ENCODE peak calls at places on chromosome 12, in nine cellular contexts. X is ovary; W is neural progenitor cell; E is heart right ventricle; P is left ventricle myocardium inferior; O is GM12878; Z is IMR-90; G is spleen; U is CD8-positive, alpha-beta T cell. L is an unnamed sample.

GRCh38 chr12:102539651-102540553 is 59.5 kb upstream of the IGF1 start:
- DNase-seq in X (no peak), W (peak), E (no peak), P (no peak), O (no peak), Z (peak), G (no peak), U (no peak), L (peak)

GRCh38 chr12:122395319-122395718 is 27.1 kb downstream of the CLIP1 start:
- DNase-seq in X (no peak), W (no peak), E (no peak), P (no peak), O (no peak), Z (peak), G (no peak), U (no peak), L (peak)

GRCh38 chr12:13000616-13000934 is 510 bp upstream of the HEBP1 start:
- DNase-seq in X (no peak), W (peak), E (no peak), P (no peak), O (no peak), Z (no peak), G (no peak), U (peak), L (no peak)

GRCh38 chr12:10941916-10942607 is 3.0 kb upstream of the TAS2R14 start:
- DNase-seq in X (no peak), W (no peak), E (no peak), P (no peak), O (peak), Z (no peak), G (peak), U (no peak), L (no peak)

GRCh38 chr12:116784238-116784612 is 46.1 kb downstream of the RNFT2 start:
- DNase-seq in X (no peak), W (no peak), E (no peak), P (no peak), O (no peak), Z (no peak), G (no peak), U (no peak), L (no peak)

GRCh38 chr12:59005195-59005961 is 85.1 kb upstream of the LRIG3 start:
- DNase-seq in X (no peak), W (no peak), E (no peak), P (no peak), O (no peak), Z (peak), G (no peak), U (no peak), L (peak)

GRCh38 chr12:7868391-7868790 is 4.3 kb downstream of the SLC2A14 start:
- DNase-seq in X (no peak), W (no peak), E (no peak), P (no peak), O (no peak), Z (peak), G (no peak), U (no peak), L (no peak)

GRCh38 chr12:88562846-88563582 is 17.3 kb downstream of the KITLG start:
- DNase-seq in X (no peak), W (no peak), E (no peak), P (no peak), O (no peak), Z (peak), G (no peak), U (no peak), L (no peak)

GRCh38 chr12:103114296-103115055 is 157.0 kb downstream of the ASCL1 start:
- DNase-seq in X (no peak), W (no peak), E (no peak), P (no peak), O (peak), Z (no peak), G (no peak), U (no peak), L (no peak)

GRCh38 chr12:63348544-63348943 is 197.5 kb upstream of the AVPR1A start:
- DNase-seq in X (no peak), W (no peak), E (no peak), P (no peak), O (no peak), Z (no peak), G (no peak), U (no peak), L (no peak)

GRCh38 chr12:53381739-53382630 is 2.0 kb downstream of the SP1 start:
- DNase-seq in X (peak), W (peak), E (no peak), P (peak), O (peak), Z (peak), G (peak), U (peak), L (no peak)

GRCh38 chr12:52613363-52614030 is 4.9 kb downstream of the KRT73 start:
- DNase-seq in X (no peak), W (no peak), E (no peak), P (no peak), O (no peak), Z (no peak), G (no peak), U (no peak), L (no peak)

GRCh38 chr12:60205500-60205899 is 609.7 kb downstream of the SLC16A7 start:
- DNase-seq in X (no peak), W (peak), E (no peak), P (no peak), O (no peak), Z (peak), G (no peak), U (no peak), L (no peak)

GRCh38 chr12:90124289-90124688 is 415.7 kb upstream of the ATP2B1 start:
- DNase-seq in X (no peak), W (no peak), E (no peak), P (no peak), O (no peak), Z (no peak), G (no peak), U (no peak), L (no peak)

GRCh38 chr12:24898606-24899005 is 50.3 kb downstream of the BCAT1 start:
- DNase-seq in X (no peak), W (no peak), E (no peak), P (no peak), O (no peak), Z (no peak), G (no peak), U (no peak), L (no peak)

GRCh38 chr12:67382206-67382871 is 113.2 kb downstream of the CAND1 start:
- DNase-seq in X (no peak), W (no peak), E (no peak), P (no peak), O (no peak), Z (peak), G (no peak), U (no peak), L (no peak)

GRCh38 chr12:15274561-15274967 is 47.7 kb upstream of the PTPRO start:
- DNase-seq in X (no peak), W (no peak), E (no peak), P (no peak), O (no peak), Z (no peak), G (no peak), U (no peak), L (no peak)

GRCh38 chr12:112998997-112999767 is 20.9 kb downstream of the OAS2 start:
- DNase-seq in X (no peak), W (no peak), E (no peak), P (no peak), O (no peak), Z (no peak), G (peak), U (no peak), L (no peak)

DNA sequence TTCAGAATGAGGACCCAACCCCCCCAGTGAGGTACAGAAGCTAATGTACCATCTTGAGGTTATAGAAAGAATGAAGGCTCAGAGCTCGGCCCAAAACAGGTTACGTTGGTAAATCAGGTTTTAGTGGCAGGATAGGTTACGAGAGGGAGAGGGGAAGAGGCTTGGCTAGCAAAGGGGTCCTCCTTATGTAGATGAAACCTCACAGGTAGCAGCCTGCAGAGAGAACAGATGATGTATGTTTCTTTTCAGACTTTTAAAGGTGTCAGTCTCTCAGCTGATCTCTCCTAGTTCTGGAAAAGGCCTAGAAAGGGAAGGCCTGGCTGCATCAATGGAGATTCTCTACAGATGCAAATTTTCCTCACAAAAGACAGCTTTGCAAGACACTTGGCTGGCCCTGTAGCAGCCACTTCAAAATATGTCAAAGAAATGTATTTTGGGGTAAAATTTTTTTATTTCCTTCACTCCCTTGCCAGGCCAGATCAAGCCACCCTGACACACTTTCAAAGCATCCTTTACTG is 71.7 kb upstream of the CPSF6 start:
- DNase-seq in X (no peak), W (no peak), E (no peak), P (no peak), O (no peak), Z (no peak), G (no peak), U (no peak), L (no peak)
- TF ChIP-seq CTCF in X (no peak), W (no peak), E (no peak), P (no peak), O (no peak), Z (no peak), G (no peak), U (no peak), L (no peak)

GRCh38 chr12:617304-617915 is 45.8 kb downstream of the NINJ2 start:
- DNase-seq in X (peak), W (no peak), E (peak), P (peak), O (no peak), Z (peak), G (peak), U (no peak), L (no peak)
- H3K27ac ChIP-seq in X (no peak), W (no peak), E (peak), P (peak), O (no peak), Z (no peak), G (no peak), U (no peak), L (no peak)

GRCh38 chr12:94621662-94622359 is 28.5 kb downstream of the TMCC3 start:
- DNase-seq in X (no peak), W (no peak), E (no peak), P (no peak), O (peak), Z (peak), G (no peak), U (no peak), L (no peak)

GRCh38 chr12:94625531-94625930 is 24.8 kb downstream of the TMCC3 start:
- DNase-seq in X (no peak), W (no peak), E (no peak), P (no peak), O (no peak), Z (no peak), G (no peak), U (no peak), L (no peak)

GRCh38 chr12:94623161-94623920 is 27.0 kb downstream of the TMCC3 start:
- DNase-seq in X (no peak), W (no peak), E (no peak), P (no peak), O (no peak), Z (no peak), G (no peak), U (no peak), L (no peak)

GRCh38 chr12:94620611-94621010 is 29.7 kb downstream of the TMCC3 start:
- DNase-seq in X (no peak), W (no peak), E (no peak), P (no peak), O (no peak), Z (no peak), G (no peak), U (no peak), L (no peak)

GRCh38 chr12:94622475-94622874 is 27.9 kb downstream of the TMCC3 start:
- DNase-seq in X (no peak), W (no peak), E (no peak), P (no peak), O (no peak), Z (no peak), G (no peak), U (no peak), L (no peak)
- H3K4me3 ChIP-seq in X (no peak), W (no peak), E (no peak), P (peak), O (no peak), Z (no peak), G (no peak), U (no peak), L (no peak)

GRCh38 chr12:48019639-48020265 is 15.5 kb upstream of the COL2A1 start:
- DNase-seq in X (no peak), W (no peak), E (no peak), P (no peak), O (no peak), Z (no peak), G (no peak), U (no peak), L (no peak)
- TF ChIP-seq CTCF in X (no peak), W (no peak), E (no peak), P (no peak), O (no peak), Z (no peak), G (no peak), U (no peak), L (no peak)

GRCh38 chr12:83128529-83128928 is 441.8 kb downstream of the TMTC2 start:
- DNase-seq in X (no peak), W (no peak), E (no peak), P (no peak), O (no peak), Z (no peak), G (no peak), U (no peak), L (no peak)
- H3K27ac ChIP-seq in X (no peak), W (no peak), E (no peak), P (no peak), O (no peak), Z (no peak), G (no peak), U (no peak), L (no peak)

L was measured in AG04450.